ENCODE peak calls at places on chromosomes 3 and 15, in four cellular contexts. One of them, this sample, is unnamed.

GRCh38 chr3:126056123-126056522 is 27.8 kb downstream of the SLC41A3 start:
- DNase-seq in lung: peak
- DNase-seq in endodermal cell: no peak
- DNase-seq in sigmoid colon: no peak
- DNase-seq in this sample: no peak

GRCh38 chr15:87841426-87841998 is 415.0 kb downstream of the NTRK3 start:
- DNase-seq in lung: no peak
- DNase-seq in endodermal cell: no peak
- DNase-seq in sigmoid colon: no peak
- DNase-seq in this sample: no peak

GRCh38 chr3:14620512-14620911 is 31.1 kb upstream of the CCDC174 start:
- DNase-seq in lung: no peak
- DNase-seq in endodermal cell: peak
- DNase-seq in sigmoid colon: no peak
- DNase-seq in this sample: no peak

GRCh38 chr15:100856847-100857246 is 22.8 kb upstream of the ALDH1A3 start:
- DNase-seq in lung: no peak
- DNase-seq in endodermal cell: no peak
- DNase-seq in sigmoid colon: peak
- DNase-seq in this sample: no peak

GRCh38 chr15:75449585-75450306 is 1.7 kb downstream of the SIN3A start:
- DNase-seq in lung: no peak
- DNase-seq in endodermal cell: no peak
- DNase-seq in sigmoid colon: no peak
- DNase-seq in this sample: peak

GRCh38 chr3:30626443-30627181 is 20.2 kb downstream of the TGFBR2 start:
- DNase-seq in lung: no peak
- DNase-seq in endodermal cell: no peak
- DNase-seq in sigmoid colon: no peak
- DNase-seq in this sample: no peak

GRCh38 chr3:136703429-136703828 is 48.7 kb downstream of the STAG1 start:
- DNase-seq in lung: no peak
- DNase-seq in endodermal cell: no peak
- DNase-seq in sigmoid colon: no peak
- DNase-seq in this sample: no peak

GRCh38 chr15:75153565-75154248 is 48.0 kb upstream of the C15orf39 start:
- DNase-seq in lung: no peak
- DNase-seq in endodermal cell: no peak
- DNase-seq in sigmoid colon: no peak
- DNase-seq in this sample: no peak

GRCh38 chr3:140500473-140500872 is 177.4 kb upstream of the TRIM42 start:
- DNase-seq in lung: no peak
- DNase-seq in endodermal cell: no peak
- DNase-seq in sigmoid colon: no peak
- DNase-seq in this sample: no peak

GRCh38 chr3:140629351-140630137 is 48.3 kb upstream of the TRIM42 start:
- DNase-seq in lung: no peak
- DNase-seq in endodermal cell: no peak
- DNase-seq in sigmoid colon: no peak
- DNase-seq in this sample: no peak

GRCh38 chr3:189914799-189915198 is 205.9 kb downstream of the P3H2 start:
- DNase-seq in lung: no peak
- DNase-seq in endodermal cell: no peak
- DNase-seq in sigmoid colon: no peak
- DNase-seq in this sample: no peak

GRCh38 chr3:15361494-15362214 is 29.3 kb upstream of the SH3BP5 start:
- DNase-seq in lung: no peak
- DNase-seq in endodermal cell: peak
- DNase-seq in sigmoid colon: no peak
- DNase-seq in this sample: no peak

GRCh38 chr15:89088605-89089315 is 504 bp downstream of the ABHD2 start:
- DNase-seq in lung: no peak
- DNase-seq in endodermal cell: no peak
- DNase-seq in sigmoid colon: peak
- DNase-seq in this sample: peak

GRCh38 chr15:58758141-58758540 is 8.6 kb upstream of the ADAM10 start:
- DNase-seq in lung: no peak
- DNase-seq in endodermal cell: no peak
- DNase-seq in sigmoid colon: no peak
- DNase-seq in this sample: no peak

GRCh38 chr3:98741121-98741716 is 21.9 kb upstream of the ST3GAL6 start:
- DNase-seq in lung: no peak
- DNase-seq in endodermal cell: no peak
- DNase-seq in sigmoid colon: no peak
- DNase-seq in this sample: no peak

GRCh38 chr3:48678056-48678455 is 7.7 kb downstream of the NCKIPSD start:
- DNase-seq in lung: no peak
- DNase-seq in endodermal cell: no peak
- DNase-seq in sigmoid colon: no peak
- DNase-seq in this sample: no peak

GRCh38 chr15:70111203-70112017 is 13.7 kb upstream of the TLE3 start:
- DNase-seq in lung: no peak
- DNase-seq in endodermal cell: peak
- DNase-seq in sigmoid colon: peak
- DNase-seq in this sample: peak

GRCh38 chr3:160697628-160698382 is 20.8 kb downstream of the ARL14 start:
- DNase-seq in lung: no peak
- DNase-seq in endodermal cell: no peak
- DNase-seq in sigmoid colon: no peak
- DNase-seq in this sample: no peak

GRCh38 chr3:105315827-105316226 is 50.9 kb upstream of the ALCAM start:
- DNase-seq in lung: no peak
- DNase-seq in endodermal cell: no peak
- DNase-seq in sigmoid colon: no peak
- DNase-seq in this sample: no peak

GRCh38 chr3:98612587-98612986 is 19.2 kb upstream of the CPOX start:
- DNase-seq in lung: no peak
- DNase-seq in endodermal cell: peak
- DNase-seq in sigmoid colon: no peak
- DNase-seq in this sample: no peak

GRCh38 chr3:60185161-60185560 is 1066.1 kb downstream of the FHIT start:
- DNase-seq in lung: no peak
- DNase-seq in endodermal cell: no peak
- DNase-seq in sigmoid colon: no peak
- DNase-seq in this sample: no peak

GRCh38 chr3:190983875-190984274 is 121.4 kb upstream of the GMNC start:
- DNase-seq in lung: no peak
- DNase-seq in endodermal cell: no peak
- DNase-seq in sigmoid colon: no peak
- DNase-seq in this sample: no peak

GRCh38 chr3:52434491-52435115 is 10.3 kb downstream of the SEMA3G start:
- DNase-seq in lung: no peak
- DNase-seq in endodermal cell: peak
- DNase-seq in sigmoid colon: peak
- DNase-seq in this sample: no peak

GRCh38 chr3:167920747-167921146 is 175.0 kb downstream of the GOLIM4 start:
- DNase-seq in lung: no peak
- DNase-seq in endodermal cell: no peak
- DNase-seq in sigmoid colon: no peak
- DNase-seq in this sample: no peak

GRCh38 chr3:171813897-171814460 is 3.7 kb upstream of the PLD1 start:
- DNase-seq in lung: no peak
- DNase-seq in endodermal cell: no peak
- DNase-seq in sigmoid colon: peak
- DNase-seq in this sample: no peak

GRCh38 chr3:179179256-179179655 is 31.1 kb downstream of the PIK3CA start:
- DNase-seq in lung: no peak
- DNase-seq in endodermal cell: no peak
- DNase-seq in sigmoid colon: no peak
- DNase-seq in this sample: no peak

GRCh38 chr3:46925585-46925934 is 48.0 kb downstream of the PTH1R start:
- DNase-seq in lung: no peak
- DNase-seq in endodermal cell: no peak
- DNase-seq in sigmoid colon: peak
- DNase-seq in this sample: no peak

GRCh38 chr3:82561759-82562158 is 800.3 kb upstream of the GBE1 start:
- DNase-seq in lung: no peak
- DNase-seq in endodermal cell: no peak
- DNase-seq in sigmoid colon: no peak
- DNase-seq in this sample: no peak

DNA sequence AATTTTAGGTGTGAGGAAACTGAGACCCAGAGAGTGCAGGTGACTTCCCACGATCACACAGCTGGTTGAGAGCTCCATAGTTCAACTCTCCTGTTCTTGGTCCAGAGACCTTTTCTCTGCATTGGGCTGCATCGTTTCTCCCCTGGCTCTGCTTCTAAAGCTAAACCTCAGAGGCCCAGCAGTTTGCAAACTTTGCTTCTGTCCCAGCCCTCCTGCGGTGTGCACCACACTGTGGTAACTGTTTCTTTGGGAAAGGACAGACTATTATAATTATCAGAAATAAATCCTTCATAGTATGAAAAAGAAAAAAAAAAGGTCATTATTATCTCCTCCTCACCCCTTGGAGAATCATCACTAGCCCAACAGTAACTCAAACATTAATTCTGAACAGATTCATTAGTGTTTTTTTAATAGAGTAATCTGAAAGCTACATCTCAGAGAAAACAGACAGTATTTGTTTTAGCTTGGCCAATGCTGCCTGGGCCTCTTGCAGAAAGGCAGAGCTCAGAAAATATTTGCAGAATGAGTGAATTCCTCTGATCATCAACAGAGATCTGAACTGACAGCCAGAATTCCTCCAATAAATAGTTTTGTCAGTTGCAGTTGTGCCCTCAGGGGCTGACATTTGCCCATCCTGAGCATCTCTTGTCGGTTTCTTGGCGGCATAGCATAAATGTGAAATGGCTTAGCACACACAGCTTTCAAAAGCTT is 52.9 kb downstream of the BFSP2 start:
- DNase-seq in lung: no peak
- DNase-seq in endodermal cell: no peak
- DNase-seq in sigmoid colon: no peak
- DNase-seq in this sample: no peak
- TF ChIP-seq CTCF in lung: no peak
- TF ChIP-seq CTCF in endodermal cell: no peak
- TF ChIP-seq CTCF in sigmoid colon: no peak
- TF ChIP-seq CTCF in this sample: no peak

GRCh38 chr3:23656821-23657220 is 148.9 kb upstream of the UBE2E1 start:
- DNase-seq in lung: no peak
- DNase-seq in endodermal cell: no peak
- DNase-seq in sigmoid colon: no peak
- DNase-seq in this sample: no peak

GRCh38 chr3:23655749-23656148 is 150.0 kb upstream of the UBE2E1 start:
- DNase-seq in lung: no peak
- DNase-seq in endodermal cell: no peak
- DNase-seq in sigmoid colon: no peak
- DNase-seq in this sample: no peak

GRCh38 chr3:23653647-23654525 is 151.9 kb upstream of the UBE2E1 start:
- DNase-seq in lung: no peak
- DNase-seq in endodermal cell: no peak
- DNase-seq in sigmoid colon: no peak
- DNase-seq in this sample: no peak

GRCh38 chr3:23656199-23656598 is 149.6 kb upstream of the UBE2E1 start:
- DNase-seq in lung: no peak
- DNase-seq in endodermal cell: no peak
- DNase-seq in sigmoid colon: no peak
- DNase-seq in this sample: no peak

DNA sequence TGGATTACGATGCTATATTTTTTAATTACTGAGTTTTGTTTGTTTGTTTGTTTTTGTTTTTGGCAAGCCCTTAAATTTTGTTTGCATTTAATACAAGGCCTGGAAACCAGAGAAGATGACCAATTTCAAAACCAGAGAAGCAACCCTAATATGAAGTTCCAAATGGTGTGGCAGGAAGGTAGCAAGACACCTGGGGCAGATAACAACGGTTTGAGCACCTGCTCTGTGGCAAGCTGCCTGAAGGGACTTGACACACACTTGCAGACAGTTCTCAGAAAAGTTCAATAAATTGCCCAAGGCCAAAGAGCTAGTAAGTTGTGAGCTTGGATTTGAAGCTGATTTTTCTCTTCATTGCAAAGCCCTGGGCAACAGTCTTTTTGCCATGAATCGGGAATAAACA is 151.2 kb upstream of the UBE2E1 start:
- DNase-seq in lung: no peak
- DNase-seq in endodermal cell: no peak
- DNase-seq in sigmoid colon: no peak
- DNase-seq in this sample: no peak
- H3K27ac ChIP-seq in lung: no peak
- H3K27ac ChIP-seq in endodermal cell: no peak
- H3K27ac ChIP-seq in sigmoid colon: no peak
- H3K27ac ChIP-seq in this sample: no peak

DNA sequence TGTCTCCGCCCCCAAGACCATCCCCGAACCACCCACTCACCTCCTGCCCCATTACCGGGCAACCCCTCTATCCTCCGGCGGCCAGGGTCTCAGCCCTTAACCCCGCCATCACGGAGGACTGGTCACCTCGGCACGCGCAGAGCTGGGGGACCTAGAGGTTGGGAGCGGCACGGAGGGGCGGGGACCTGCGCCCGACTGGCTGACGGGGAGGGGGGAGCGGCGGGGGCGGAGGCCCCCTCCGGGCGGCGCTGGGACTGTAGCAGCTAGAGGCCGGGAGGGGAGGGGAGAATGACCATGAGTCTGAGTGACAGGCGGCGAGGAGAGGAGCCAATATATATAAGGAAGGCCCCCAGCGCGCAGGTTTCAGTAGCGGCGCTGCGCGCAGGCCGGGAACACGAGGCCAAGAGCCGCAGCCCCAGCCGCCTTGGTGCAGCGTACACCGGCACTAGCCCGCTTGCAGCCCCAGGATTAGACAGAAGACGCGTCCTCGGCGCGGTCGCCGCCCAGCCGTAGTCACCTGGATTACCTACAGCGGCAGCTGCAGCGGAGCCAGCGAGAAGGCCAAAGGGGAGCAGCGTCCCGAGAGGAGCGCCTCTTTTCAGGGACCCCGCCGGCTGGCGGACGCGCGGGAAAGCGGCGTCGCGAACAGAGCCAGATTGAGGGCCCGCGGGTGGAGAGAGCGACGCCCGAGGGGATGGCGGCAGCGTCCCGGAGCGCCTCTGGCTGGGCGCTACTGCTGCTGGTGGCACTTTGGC is at the start of gene DLL4:
- DNase-seq in lung: peak
- DNase-seq in endodermal cell: peak
- DNase-seq in sigmoid colon: no peak
- DNase-seq in this sample: peak
- TF ChIP-seq CTCF in lung: no peak
- TF ChIP-seq CTCF in endodermal cell: peak
- TF ChIP-seq CTCF in sigmoid colon: no peak
- TF ChIP-seq CTCF in this sample: no peak

GRCh38 chr3:106963446-106963845 is 413.8 kb upstream of the CCDC54 start:
- DNase-seq in lung: no peak
- DNase-seq in endodermal cell: no peak
- DNase-seq in sigmoid colon: no peak
- DNase-seq in this sample: no peak

GRCh38 chr3:106969596-106969995 is 407.6 kb upstream of the CCDC54 start:
- DNase-seq in lung: no peak
- DNase-seq in endodermal cell: no peak
- DNase-seq in sigmoid colon: no peak
- DNase-seq in this sample: no peak

DNA sequence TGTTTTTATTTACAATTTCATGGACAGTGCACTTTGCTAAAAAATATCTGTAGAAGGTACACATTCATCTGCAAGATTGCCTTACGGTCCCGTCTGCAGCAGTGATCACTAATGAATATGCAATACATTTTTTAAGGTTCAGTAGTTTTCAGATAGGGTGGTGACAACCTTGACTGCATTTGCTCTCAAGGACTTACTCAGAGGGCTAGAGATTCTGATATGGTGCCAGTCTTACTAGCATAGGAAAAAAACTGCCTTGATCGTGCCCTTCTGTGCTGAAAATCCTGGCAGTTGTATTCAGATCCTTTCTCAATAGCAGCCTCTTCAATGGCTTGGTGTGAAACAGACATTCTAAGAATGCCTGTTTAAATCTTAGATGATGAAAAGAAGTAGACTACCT is 412.0 kb upstream of the CCDC54 start:
- DNase-seq in lung: no peak
- DNase-seq in endodermal cell: no peak
- DNase-seq in sigmoid colon: no peak
- DNase-seq in this sample: no peak
- H3K27ac ChIP-seq in lung: no peak
- H3K27ac ChIP-seq in endodermal cell: no peak
- H3K27ac ChIP-seq in sigmoid colon: no peak
- H3K27ac ChIP-seq in this sample: no peak